ENCODE peak calls at places on chromosomes 12 and 14, in nine cellular contexts. O is tibial nerve, N is breast epithelium, I is A549, E is prostate gland, F is spleen, M is upper lobe of left lung, A is right lobe of liver, J is transverse colon. G is an unnamed sample.

GRCh38 chr12:67568055-67568454 is 80.5 kb upstream of the DYRK2 start:
- DNase-seq in N (no peak), A (no peak), J (no peak), M (no peak), I (no peak), O (no peak), E (no peak), F (no peak), G (no peak)

GRCh38 chr12:63083046-63083445 is 68.0 kb downstream of the AVPR1A start:
- DNase-seq in O (no peak), A (no peak), M (no peak), F (no peak), N (no peak), I (no peak), E (no peak), J (no peak), G (no peak)

GRCh38 chr12:117528538-117528937 is 167.1 kb upstream of the NOS1 start:
- DNase-seq in O (no peak), A (no peak), F (no peak), I (no peak), E (no peak), J (no peak), N (no peak), M (no peak), G (no peak)

GRCh38 chr12:26845057-26845666 is 12.2 kb upstream of the ITPR2 start:
- DNase-seq in J (peak), O (peak), F (no peak), N (peak), I (peak), A (peak), E (no peak), M (no peak), G (no peak)

GRCh38 chr12:111248221-111248620 is 120.7 kb downstream of the PHETA1 start:
- DNase-seq in I (no peak), M (no peak), O (no peak), J (no peak), E (no peak), A (no peak), N (no peak), F (no peak), G (no peak)

GRCh38 chr12:80869264-80869663 is 68.5 kb downstream of the LIN7A start:
- DNase-seq in F (no peak), E (no peak), N (no peak), A (no peak), J (no peak), O (no peak), I (no peak), M (no peak), G (no peak)

GRCh38 chr14:56487090-56487667 is 92.4 kb upstream of the TMEM260 start:
- DNase-seq in F (no peak), E (no peak), J (no peak), A (no peak), O (no peak), I (peak), M (no peak), N (no peak), G (no peak)

GRCh38 chr12:97275261-97276197 is 187.1 kb upstream of the RMST start:
- DNase-seq in N (peak), M (peak), O (peak), A (no peak), E (peak), I (no peak), F (no peak), J (no peak), G (no peak)

GRCh38 chr14:61188936-61189808 is 92.0 kb downstream of the TMEM30B start:
- DNase-seq in M (peak), E (peak), A (peak), J (peak), N (no peak), F (no peak), O (peak), I (peak), G (no peak)

DNA sequence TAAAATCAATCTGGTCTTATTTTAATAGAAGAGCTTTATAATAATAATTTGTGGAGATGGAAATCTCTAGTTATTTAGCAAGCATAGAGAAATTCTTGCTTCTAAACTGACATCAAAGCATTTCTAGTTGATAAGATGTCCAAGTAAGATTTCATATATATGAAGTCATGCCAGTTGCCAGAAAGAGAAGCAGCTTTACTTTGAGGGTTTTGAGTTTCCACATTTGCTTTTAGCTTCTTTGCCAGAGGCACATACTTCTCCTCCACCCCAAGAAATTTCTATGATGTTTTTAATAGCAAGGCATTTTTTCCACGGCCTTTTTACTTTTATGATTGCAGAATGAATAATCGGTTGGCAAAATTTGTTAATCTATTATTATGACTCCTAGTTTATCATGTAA is 24.2 kb upstream of the YAF2 start:
- DNase-seq in O (no peak), F (no peak), J (no peak), E (no peak), I (no peak), N (no peak), M (no peak), A (no peak), G (no peak)
- H3K27ac ChIP-seq in O (no peak), F (no peak), J (no peak), E (no peak), I (no peak), N (no peak), M (no peak), A (no peak), G (no peak)

DNA sequence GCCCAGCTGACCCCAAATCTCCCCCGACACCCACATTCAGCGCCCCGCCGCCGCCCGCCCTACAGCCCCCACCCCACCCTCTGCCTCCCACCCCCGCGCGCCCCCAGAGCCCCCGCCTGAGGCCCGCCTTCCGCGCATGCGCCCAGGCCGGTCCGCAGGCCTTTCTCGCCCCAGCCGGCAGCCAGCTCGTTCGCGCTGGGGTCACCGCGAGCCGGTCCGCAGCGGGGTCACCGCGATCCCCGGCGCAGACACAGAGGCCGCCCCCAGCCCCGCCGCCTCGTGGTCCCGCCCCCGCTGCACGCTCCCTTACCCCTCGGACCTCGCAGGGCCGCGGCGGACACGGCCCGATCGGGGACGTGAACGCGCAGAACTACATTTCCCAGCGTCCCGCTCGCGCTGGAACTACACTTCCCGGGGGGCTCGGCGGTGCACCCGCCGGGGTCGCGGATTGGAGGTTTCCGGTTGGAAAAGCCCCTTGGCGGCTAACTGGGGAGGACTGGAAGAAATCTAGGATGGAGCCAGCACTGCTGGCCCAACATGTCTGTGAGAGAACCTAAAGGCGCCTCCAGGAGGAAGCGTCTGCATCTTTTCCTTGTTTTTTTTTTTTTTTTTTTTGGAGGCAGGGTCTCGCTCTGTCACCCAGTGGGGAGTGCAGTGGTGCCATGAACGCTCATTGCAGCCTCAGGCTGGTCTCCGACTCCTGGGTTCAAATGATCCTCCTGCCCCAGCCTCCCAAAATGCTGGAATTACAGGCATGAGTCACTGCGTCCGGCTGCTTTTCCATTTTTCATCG is at the start of gene ZNF605:
- DNase-seq in M (peak), N (peak), A (peak), J (peak), F (peak), O (peak), I (peak), E (peak), G (peak)
- TF ChIP-seq POLR2A in M (no peak), N (no peak), A (peak), J (no peak), F (no peak), O (no peak), I (peak), E (no peak), G (no peak)

GRCh38 chr12:49825360-49825970 is 2.7 kb downstream of the NCKAP5L start:
- DNase-seq in E (no peak), I (no peak), M (no peak), A (peak), F (peak), N (no peak), O (no peak), J (no peak), G (no peak)
- H3K4me3 ChIP-seq in E (no peak), I (no peak), M (no peak), A (no peak), F (no peak), N (no peak), O (peak), J (no peak), G (no peak)

DNA sequence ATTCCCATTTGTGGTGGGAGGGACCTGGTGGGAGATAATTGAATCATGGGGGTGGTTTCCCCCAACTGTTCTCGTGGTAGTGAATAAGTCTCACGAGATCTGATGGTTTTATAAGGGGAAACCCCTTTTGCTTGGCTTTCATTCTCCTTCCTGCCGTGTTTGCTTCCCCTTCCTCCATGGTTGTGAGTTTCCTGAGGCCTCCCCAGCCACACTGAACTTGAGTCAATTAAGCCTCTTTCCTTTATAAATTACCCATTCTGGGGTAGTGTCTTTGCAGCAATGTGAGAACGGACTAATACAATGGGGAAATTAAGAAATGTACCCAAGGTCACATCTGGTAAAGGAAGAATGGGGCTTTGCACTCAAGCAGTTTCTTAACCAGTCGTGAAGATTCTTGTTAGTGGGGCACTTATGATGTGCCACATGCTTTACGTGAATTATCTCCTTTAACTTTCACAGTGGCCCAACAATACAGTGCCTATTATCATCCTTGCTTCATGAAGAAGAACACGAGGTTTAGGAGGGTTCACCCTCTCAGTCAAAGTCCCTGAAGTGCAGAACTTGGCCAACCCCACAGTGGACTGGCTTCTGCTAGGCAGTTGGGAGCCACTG is 234.3 kb downstream of the EFCAB11 start:
- DNase-seq in F (no peak), M (no peak), J (no peak), E (no peak), I (no peak), O (no peak), A (no peak), N (no peak), G (no peak)
- H3K27ac ChIP-seq in F (peak), M (peak), J (peak), E (no peak), I (no peak), O (peak), A (no peak), N (no peak), G (peak)

GRCh38 chr12:99765469-99766114 is 118.0 kb downstream of the GARIN6 start:
- DNase-seq in F (no peak), A (no peak), N (no peak), I (no peak), J (no peak), O (no peak), M (no peak), E (no peak), G (no peak)
- TF ChIP-seq POLR2A in F (no peak), A (no peak), N (no peak), I (no peak), J (no peak), O (no peak), M (no peak), E (no peak), G (no peak)

DNA sequence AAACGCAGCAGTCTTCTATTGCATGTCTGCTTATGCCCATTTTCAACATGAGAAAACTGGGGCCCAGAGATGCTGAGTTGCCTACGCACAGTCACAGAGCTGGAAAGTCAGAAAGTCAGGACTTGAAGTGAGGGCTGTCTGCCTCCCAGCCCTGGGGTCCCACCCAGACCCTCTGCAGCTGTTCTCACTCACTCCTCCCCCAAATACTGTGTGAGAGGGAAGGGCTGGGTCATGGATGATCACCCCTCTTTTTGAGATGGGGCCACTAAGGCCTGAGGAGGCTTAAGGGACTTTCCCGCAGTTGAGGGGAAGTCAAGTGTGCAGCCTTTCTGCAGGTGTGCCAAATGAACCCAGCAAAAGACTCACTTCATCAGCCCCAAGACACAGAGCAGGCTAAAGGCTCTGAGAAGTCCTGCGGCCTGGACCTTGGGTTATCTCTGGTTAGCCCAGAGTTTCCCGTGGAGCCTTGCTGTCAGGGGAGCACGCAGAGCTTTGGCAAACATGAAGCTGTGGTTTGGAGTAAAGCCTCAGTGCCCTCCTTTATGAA is 18.7 kb downstream of the DTX1 start:
- DNase-seq in A (no peak), N (no peak), O (no peak), E (no peak), M (no peak), I (no peak), F (peak), J (peak), G (no peak)
- H3K4me3 ChIP-seq in A (no peak), N (no peak), O (no peak), E (no peak), M (no peak), I (no peak), F (no peak), J (no peak), G (no peak)

DNA sequence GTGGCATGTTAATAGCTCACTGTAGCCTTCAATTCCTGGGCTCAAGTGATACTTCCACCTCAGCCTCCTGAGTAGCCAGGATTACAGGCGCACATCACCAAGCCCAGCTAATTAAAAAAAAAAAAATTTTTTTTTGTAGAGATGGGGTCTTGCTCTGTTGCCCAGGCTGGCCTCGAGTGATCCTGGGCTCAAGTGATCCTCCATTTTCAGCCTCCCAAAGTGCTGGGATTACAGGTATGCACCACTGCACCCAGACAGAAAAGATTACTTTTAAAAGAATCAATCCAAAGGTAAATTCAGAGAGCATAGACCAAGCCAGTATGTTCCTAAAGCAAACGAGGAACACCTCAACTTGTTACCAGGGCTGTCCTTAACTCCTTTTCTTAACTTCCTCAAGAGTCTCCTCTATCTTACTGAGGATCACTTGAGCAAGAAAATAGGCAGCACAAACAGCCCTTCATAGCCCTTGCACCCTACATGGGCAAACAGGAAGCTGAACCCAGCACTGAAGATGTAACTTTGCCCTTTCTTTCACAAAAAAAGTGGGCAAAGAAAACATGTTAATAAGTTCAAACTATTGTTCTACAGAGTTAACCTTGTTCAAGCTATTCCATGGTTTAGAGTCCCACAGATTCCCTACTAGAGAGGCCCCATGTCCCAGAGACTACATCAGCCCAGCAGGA is 11.3 kb downstream of the CS start:
- DNase-seq in O (no peak), F (no peak), I (no peak), N (no peak), A (no peak), E (no peak), J (no peak), M (no peak), G (no peak)
- H3K27ac ChIP-seq in O (no peak), F (no peak), I (peak), N (no peak), A (no peak), E (no peak), J (no peak), M (peak), G (no peak)